ENCODE peak calls at places on chromosomes 4 and X, in eight cellular contexts. M is K562, Q is HCT116, L is heart left ventricle, W is uterus, X is transverse colon, U is A549, Y is prostate gland. J is an unnamed sample.

GRCh38 chr4:112340048-112340447 is 42.9 kb downstream of the ALPK1 start:
- DNase-seq in M (no peak), Q (no peak), L (no peak), W (no peak), X (no peak), U (no peak), Y (no peak), J (no peak)

GRCh38 chrX:112714357-112714918 is 34.7 kb upstream of the LHFPL1 start:
- DNase-seq in M (no peak), Q (no peak), L (no peak), W (no peak), X (no peak), U (no peak), Y (no peak), J (no peak)

GRCh38 chr4:88573286-88573994 is 18.8 kb upstream of the HERC3 start:
- DNase-seq in M (no peak), Q (no peak), L (no peak), W (no peak), X (no peak), U (no peak), Y (no peak), J (no peak)

GRCh38 chr4:10746371-10747143 is 62.0 kb upstream of the CLNK start:
- DNase-seq in M (no peak), Q (no peak), L (peak; percentile 43), W (no peak), X (no peak), U (no peak), Y (no peak), J (no peak)

GRCh38 chrX:130285069-130285620 is 16.4 kb upstream of the ZNF280C start:
- DNase-seq in M (no peak), Q (no peak), L (no peak), W (no peak), X (no peak), U (no peak), Y (no peak), J (no peak)

GRCh38 chr4:169249214-169249973 is 21.4 kb downstream of the SH3RF1 start:
- DNase-seq in M (no peak), Q (no peak), L (no peak), W (no peak), X (no peak), U (peak; percentile 30), Y (no peak), J (no peak)

GRCh38 chr4:169070071-169070894 is 60.2 kb upstream of the CBR4 start:
- DNase-seq in M (no peak), Q (peak; percentile 76), L (peak; percentile 60), W (no peak), X (peak; percentile 73), U (peak; percentile 46), Y (peak; percentile 95), J (peak; percentile 43)

GRCh38 chr4:141571368-141571767 is 65.0 kb upstream of the IL15 start:
- DNase-seq in M (no peak), Q (no peak), L (no peak), W (no peak), X (no peak), U (peak; percentile 36), Y (no peak), J (no peak)

GRCh38 chr4:127586922-127587571 is 45.7 kb upstream of the INTU start:
- DNase-seq in M (peak; percentile 64), Q (peak; percentile 38), L (no peak), W (no peak), X (no peak), U (peak; percentile 29), Y (no peak), J (peak; percentile 48)

GRCh38 chr4:112523764-112524505 is 8.0 kb upstream of the NEUROG2 start:
- DNase-seq in M (peak; percentile 80), Q (peak; percentile 73), L (peak; percentile 51), W (no peak), X (peak; percentile 76), U (peak; percentile 30), Y (no peak), J (peak; percentile 75)

GRCh38 chr4:98341309-98341708 is 80.1 kb downstream of the RAP1GDS1 start:
- DNase-seq in M (no peak), Q (no peak), L (no peak), W (no peak), X (no peak), U (no peak), Y (no peak), J (no peak)

GRCh38 chrX:50769389-50770063 is 44.5 kb downstream of the SHROOM4 start:
- DNase-seq in M (no peak), Q (no peak), L (peak; percentile 22), W (no peak), X (peak; percentile 72), U (no peak), Y (peak; percentile 26), J (no peak)

GRCh38 chrX:38175140-38175539 is 45.5 kb downstream of the SRPX start:
- DNase-seq in M (peak; percentile 34), Q (peak; percentile 24), L (no peak), W (no peak), X (peak; percentile 27), U (peak; percentile 18), Y (peak; percentile 6), J (peak; percentile 43)

DNA sequence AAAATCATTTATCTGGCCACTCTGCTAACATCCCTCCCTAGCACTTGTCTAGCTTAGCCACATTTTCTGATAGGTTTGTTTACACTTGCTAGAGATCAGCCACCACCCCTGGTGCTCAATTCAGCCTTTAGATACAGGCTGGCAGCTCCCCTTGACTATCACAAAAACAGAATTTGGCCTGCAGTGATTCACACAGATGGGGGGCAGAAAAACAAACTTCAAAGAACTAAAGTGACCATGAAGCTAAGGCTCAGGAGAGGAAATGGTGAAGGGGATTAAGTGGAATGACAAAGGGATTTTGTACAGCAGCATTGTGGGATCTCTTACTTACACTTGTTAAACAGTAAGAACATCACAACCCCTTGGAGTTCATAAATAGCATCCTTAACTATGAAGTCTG is 1718.0 kb upstream of the PCDH7 start:
- DNase-seq in M (no peak), Q (no peak), L (no peak), W (no peak), X (no peak), U (no peak), Y (no peak), J (no peak)
- TF ChIP-seq POLR2A in M (no peak), Q (no peak), L (no peak), W (no peak), X (no peak), U (no peak), Y (no peak), J (no peak)

GRCh38 chr4:153143527-153144348 is 60.5 kb upstream of the TRIM2 start:
- DNase-seq in M (peak; percentile 17), Q (peak; percentile 51), L (no peak), W (no peak), X (peak; percentile 29), U (no peak), Y (no peak), J (no peak)

GRCh38 chr4:153140294-153140693 is 63.9 kb upstream of the TRIM2 start:
- DNase-seq in M (no peak), Q (no peak), L (no peak), W (no peak), X (no peak), U (no peak), Y (no peak), J (no peak)

GRCh38 chr4:153146031-153146430 is 58.2 kb upstream of the TRIM2 start:
- DNase-seq in M (no peak), Q (no peak), L (no peak), W (no peak), X (no peak), U (no peak), Y (no peak), J (no peak)

GRCh38 chr4:153141238-153141637 is 63.0 kb upstream of the TRIM2 start:
- DNase-seq in M (no peak), Q (no peak), L (no peak), W (no peak), X (no peak), U (no peak), Y (no peak), J (no peak)

GRCh38 chr4:153142700-153143438 is 61.4 kb upstream of the TRIM2 start:
- DNase-seq in M (peak; percentile 74), Q (peak; percentile 68), L (peak; percentile 82), W (peak; percentile 69), X (peak; percentile 85), U (peak; percentile 70), Y (peak; percentile 64), J (peak; percentile 64)
- H3K4me3 ChIP-seq in M (no peak overlapping the region), Q (no peak overlapping the region), L (peak overlapping the region; percentile 24), W (no peak overlapping the region), X (no peak overlapping the region), U (peak overlapping the region; percentile 13), Y (no peak overlapping the region), J (no peak overlapping the region)

GRCh38 chr4:96342790-96343455 is 503.0 kb downstream of the PDHA2 start:
- DNase-seq in M (no peak), Q (no peak), L (no peak), W (no peak), X (no peak), U (no peak), Y (no peak), J (no peak)

GRCh38 chr4:96352051-96352517 is 512.2 kb downstream of the PDHA2 start:
- DNase-seq in M (no peak), Q (peak; percentile 34), L (no peak), W (no peak), X (no peak), U (no peak), Y (no peak), J (peak; percentile 20)

GRCh38 chr4:96343836-96344235 is 503.9 kb downstream of the PDHA2 start:
- DNase-seq in M (no peak), Q (no peak), L (no peak), W (no peak), X (no peak), U (no peak), Y (no peak), J (no peak)

DNA sequence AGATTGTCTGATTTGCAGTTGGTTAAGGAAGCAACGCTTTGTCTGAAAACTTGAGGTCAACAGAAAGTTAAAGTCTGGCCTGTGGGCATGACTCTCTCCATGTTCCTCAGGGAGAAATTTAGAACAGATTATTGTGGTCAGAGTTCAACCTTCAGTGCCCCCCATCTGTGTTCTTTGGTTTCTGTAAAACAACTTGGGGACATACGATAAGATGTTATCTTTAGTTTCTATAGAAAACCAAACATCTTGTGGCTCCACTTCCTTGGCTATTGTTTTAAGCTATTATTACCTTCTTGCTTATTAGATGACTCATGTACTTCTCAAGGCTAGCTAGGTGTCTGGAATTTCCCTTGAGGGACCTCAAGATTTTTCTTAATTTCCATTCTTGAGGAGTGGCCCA is 507.7 kb downstream of the PDHA2 start:
- DNase-seq in M (no peak), Q (no peak), L (no peak), W (no peak), X (no peak), U (no peak), Y (no peak), J (no peak)
- TF ChIP-seq POLR2A in M (no peak), Q (no peak), L (no peak), W (no peak), X (no peak), U (no peak), Y (no peak), J (no peak)

GRCh38 chr4:7451800-7452199 is 17.1 kb upstream of the PSAPL1 start:
- DNase-seq in M (no peak), Q (no peak), L (no peak), W (no peak), X (no peak), U (no peak), Y (no peak), J (no peak)
- H3K4me3 ChIP-seq in M (no peak overlapping the region), Q (no peak overlapping the region), L (no peak overlapping the region), W (no peak overlapping the region), X (no peak overlapping the region), U (no peak overlapping the region), Y (no peak overlapping the region), J (no peak overlapping the region)

GRCh38 chr4:158821228-158822009 is 52.6 kb downstream of the FNIP2 start:
- DNase-seq in M (no peak), Q (no peak), L (no peak), W (no peak), X (no peak), U (no peak), Y (no peak), J (no peak)
- TF ChIP-seq POLR2A in M (no peak), Q (no peak), L (no peak), W (no peak), X (no peak), U (no peak), Y (no peak), J (no peak)

J was measured in NB4.